ENCODE peak calls at places on chromosomes 11 and 22, in four cellular contexts. One of them, this sample, is unnamed.
A peak's percentile ranks its signal among the peaks of the same experiment; 100 is the strongest.

GRCh38 chr11:94885133-94885532 is 88.2 kb downstream of the CWC15 start:
- DNase-seq in ELF-1: no peak
- DNase-seq in NCI-H446: peak; percentile 95
- DNase-seq in stimulated activated CD4-positive, alpha-beta T cell treated with anti-CD3 and anti-CD28 coated beads, Interleukin-4, amount 100 ng/mL, for 24 hours: no peak
- DNase-seq in this sample: peak; percentile 67

GRCh38 chr22:38967451-38968450 is 10.3 kb downstream of the APOBEC3A start:
- DNase-seq in ELF-1: no peak
- DNase-seq in NCI-H446: no peak
- DNase-seq in stimulated activated CD4-positive, alpha-beta T cell treated with anti-CD3 and anti-CD28 coated beads, Interleukin-4, amount 100 ng/mL, for 24 hours: no peak
- DNase-seq in this sample: no peak

GRCh38 chr11:31772412-31772811 is 38.7 kb downstream of the PAX6 start:
- DNase-seq in NCI-H446: peak; percentile 25
- DNase-seq in stimulated activated CD4-positive, alpha-beta T cell treated with anti-CD3 and anti-CD28 coated beads, Interleukin-4, amount 100 ng/mL, for 24 hours: no peak
- DNase-seq in ELF-1: no peak
- DNase-seq in this sample: no peak

GRCh38 chr11:105915036-105915435 is 107.0 kb downstream of the MSANTD4 start:
- DNase-seq in NCI-H446: no peak
- DNase-seq in ELF-1: peak; percentile 9
- DNase-seq in stimulated activated CD4-positive, alpha-beta T cell treated with anti-CD3 and anti-CD28 coated beads, Interleukin-4, amount 100 ng/mL, for 24 hours: no peak
- DNase-seq in this sample: no peak

GRCh38 chr11:11211186-11211585 is 141.9 kb downstream of the CSNK2A3 start:
- DNase-seq in NCI-H446: peak; percentile 83
- DNase-seq in stimulated activated CD4-positive, alpha-beta T cell treated with anti-CD3 and anti-CD28 coated beads, Interleukin-4, amount 100 ng/mL, for 24 hours: no peak
- DNase-seq in ELF-1: no peak
- DNase-seq in this sample: no peak

GRCh38 chr22:32534252-32535215 is 59.9 kb downstream of the FBXO7 start:
- DNase-seq in ELF-1: peak; percentile 12
- DNase-seq in stimulated activated CD4-positive, alpha-beta T cell treated with anti-CD3 and anti-CD28 coated beads, Interleukin-4, amount 100 ng/mL, for 24 hours: no peak
- DNase-seq in NCI-H446: no peak
- DNase-seq in this sample: no peak

GRCh38 chr22:44550666-44551491 is 52.8 kb upstream of the RTL6 start:
- DNase-seq in ELF-1: peak; percentile 52
- DNase-seq in NCI-H446: no peak
- DNase-seq in stimulated activated CD4-positive, alpha-beta T cell treated with anti-CD3 and anti-CD28 coated beads, Interleukin-4, amount 100 ng/mL, for 24 hours: peak; percentile 32
- DNase-seq in this sample: no peak

GRCh38 chr11:1401656-1402221 is 12.0 kb downstream of the BRSK2 start:
- DNase-seq in stimulated activated CD4-positive, alpha-beta T cell treated with anti-CD3 and anti-CD28 coated beads, Interleukin-4, amount 100 ng/mL, for 24 hours: peak; percentile 44
- DNase-seq in NCI-H446: peak; percentile 25
- DNase-seq in ELF-1: peak; percentile 89
- DNase-seq in this sample: no peak

GRCh38 chr11:79484872-79485271 is 44.0 kb upstream of the TENM4 start:
- DNase-seq in NCI-H446: no peak
- DNase-seq in ELF-1: no peak
- DNase-seq in stimulated activated CD4-positive, alpha-beta T cell treated with anti-CD3 and anti-CD28 coated beads, Interleukin-4, amount 100 ng/mL, for 24 hours: no peak
- DNase-seq in this sample: no peak

GRCh38 chr11:39236916-39237315 is 2222.5 kb downstream of the LRRC4C start:
- DNase-seq in NCI-H446: no peak
- DNase-seq in ELF-1: no peak
- DNase-seq in stimulated activated CD4-positive, alpha-beta T cell treated with anti-CD3 and anti-CD28 coated beads, Interleukin-4, amount 100 ng/mL, for 24 hours: no peak
- DNase-seq in this sample: no peak